ENCODE peak calls at places on chromosomes 1 and 21, in five cellular contexts. W is HL-60, H is astrocyte of the spinal cord, Y is IMR-90, G is cardiac muscle cell. D is an unnamed sample.

GRCh38 chr1:230291731-230292620 is 134.2 kb downstream of the PGBD5 start:
- DNase-seq in W (no peak), H (no peak), Y (no peak), G (no peak), D (no peak)

GRCh38 chr1:204359474-204360255 is at the start of gene PLEKHA6:
- DNase-seq in W (no peak), H (no peak), Y (peak), G (peak), D (peak)

GRCh38 chr1:117656202-117656641 is 50.4 kb downstream of the TENT5C start:
- DNase-seq in W (no peak), H (no peak), Y (no peak), G (no peak), D (no peak)

GRCh38 chr1:160366731-160367515 is at the start of gene NHLH1:
- DNase-seq in W (no peak), H (no peak), Y (no peak), G (no peak), D (no peak)

GRCh38 chr1:115949156-115949555 is 27.2 kb upstream of the SLC22A15 start:
- DNase-seq in W (no peak), H (no peak), Y (no peak), G (no peak), D (no peak)

GRCh38 chr1:230558324-230558723 is 84.0 kb upstream of the COG2 start:
- DNase-seq in W (no peak), H (no peak), Y (no peak), G (no peak), D (no peak)

GRCh38 chr1:161189036-161189435 is 9.8 kb downstream of the ADAMTS4 start:
- DNase-seq in W (no peak), H (no peak), Y (no peak), G (no peak), D (peak)

GRCh38 chr1:40383095-40383487 is 9.6 kb downstream of the SMAP2 start:
- DNase-seq in W (no peak), H (peak), Y (no peak), G (peak), D (no peak)

GRCh38 chr1:224274970-224275626 is 54.9 kb downstream of the NVL start:
- DNase-seq in W (no peak), H (no peak), Y (no peak), G (no peak), D (no peak)

DNA sequence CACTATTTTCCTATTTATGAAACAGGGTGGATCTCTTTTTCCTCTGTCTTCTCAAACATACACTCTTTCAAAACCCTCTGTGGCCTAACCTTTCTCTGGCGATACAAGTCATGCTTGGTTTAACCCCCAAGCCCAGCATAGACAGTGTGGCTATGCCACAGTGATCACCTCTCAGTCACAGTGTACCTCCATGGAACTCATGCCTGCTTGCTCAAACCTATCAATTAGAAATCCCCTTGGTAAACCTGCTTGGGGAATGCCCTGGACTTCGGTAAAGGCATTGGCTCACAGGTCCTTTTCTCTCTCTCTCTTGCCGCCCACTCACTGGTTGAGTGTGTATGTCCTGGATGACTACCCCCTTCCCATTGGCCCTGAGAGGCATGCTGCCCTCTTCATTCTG is 147.5 kb downstream of the CYYR1 start:
- DNase-seq in W (no peak), H (no peak), Y (no peak), G (no peak), D (no peak)
- H3K4me3 ChIP-seq in W (no peak), H (no peak), Y (no peak), G (no peak), D (no peak)

GRCh38 chr1:209513226-209513625 is 70.3 kb upstream of the CAMK1G start:
- DNase-seq in W (no peak), H (peak), Y (peak), G (peak), D (peak)
- TF ChIP-seq CTCF in W (peak), H (peak), Y (peak), G (peak), D (peak)

DNA sequence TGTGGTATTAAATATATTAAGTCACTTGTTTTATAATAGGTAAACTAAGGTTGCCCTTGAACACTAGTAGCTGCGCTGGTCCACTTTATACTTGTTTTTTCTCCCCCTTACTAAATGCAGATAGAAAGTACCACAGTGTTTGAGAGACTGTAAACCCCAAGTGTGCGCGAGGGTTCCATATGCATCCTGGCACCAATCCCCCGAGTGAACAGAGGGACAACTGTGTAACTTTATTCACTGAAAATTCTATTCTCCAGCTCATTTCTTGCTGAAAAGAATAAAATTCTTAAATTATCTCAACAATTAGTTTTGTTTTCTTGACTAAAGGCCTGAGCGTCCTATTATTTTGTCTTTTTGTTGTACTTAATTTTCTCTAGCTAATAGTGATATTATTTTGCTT is 1.9 kb downstream of the RSRP1 start:
- DNase-seq in W (no peak), H (no peak), Y (no peak), G (no peak), D (no peak)
- H3K4me3 ChIP-seq in W (peak), H (peak), Y (no peak), G (peak), D (peak)

GRCh38 chr1:31560394-31560793 is 15.9 kb upstream of the TINAGL1 start:
- DNase-seq in W (no peak), H (no peak), Y (no peak), G (no peak), D (no peak)

GRCh38 chr1:31562707-31563360 is 13.5 kb upstream of the TINAGL1 start:
- DNase-seq in W (no peak), H (no peak), Y (peak), G (no peak), D (no peak)

GRCh38 chr1:31567956-31568570 is 8.3 kb upstream of the TINAGL1 start:
- DNase-seq in W (no peak), H (no peak), Y (no peak), G (no peak), D (no peak)

GRCh38 chr1:31568895-31569655 is 7.2 kb upstream of the TINAGL1 start:
- DNase-seq in W (no peak), H (no peak), Y (no peak), G (no peak), D (no peak)

GRCh38 chr1:31564606-31564989 is 11.7 kb upstream of the TINAGL1 start:
- DNase-seq in W (no peak), H (no peak), Y (no peak), G (no peak), D (no peak)
- TF ChIP-seq CTCF in W (no peak), H (no peak), Y (no peak), G (no peak), D (no peak)